ENCODE peak calls at places on chromosomes 11 and 22, in five cellular contexts. One of them, this sample, is unnamed.

GRCh38 chr11:65700377-65700776 is 11.7 kb upstream of the KAT5 start:
- DNase-seq in GM12878: no peak
- DNase-seq in H1: no peak
- DNase-seq in HepG2: no peak
- DNase-seq in NT2/D1: no peak
- DNase-seq in this sample: no peak

GRCh38 chr11:44566952-44567875 is 1.8 kb downstream of the CD82 start:
- DNase-seq in GM12878: no peak
- DNase-seq in H1: no peak
- DNase-seq in HepG2: no peak
- DNase-seq in NT2/D1: no peak
- DNase-seq in this sample: no peak

GRCh38 chr11:44327730-44328691 is 18.1 kb upstream of the ALX4 start:
- DNase-seq in GM12878: no peak
- DNase-seq in H1: no peak
- DNase-seq in HepG2: no peak
- DNase-seq in NT2/D1: no peak
- DNase-seq in this sample: no peak

GRCh38 chr11:8251767-8252295 is 11.8 kb downstream of the LMO1 start:
- DNase-seq in GM12878: no peak
- DNase-seq in H1: no peak
- DNase-seq in HepG2: no peak
- DNase-seq in NT2/D1: no peak
- DNase-seq in this sample: no peak

GRCh38 chr22:27795053-27795452 is 6.5 kb downstream of the MN1 start:
- DNase-seq in GM12878: no peak
- DNase-seq in H1: no peak
- DNase-seq in HepG2: no peak
- DNase-seq in NT2/D1: no peak
- DNase-seq in this sample: no peak

GRCh38 chr11:64661146-64661545 is 61.9 kb downstream of the NRXN2 start:
- DNase-seq in GM12878: no peak
- DNase-seq in H1: no peak
- DNase-seq in HepG2: no peak
- DNase-seq in NT2/D1: no peak
- DNase-seq in this sample: no peak

GRCh38 chr11:124174001-124174400 is 9.1 kb upstream of the OR10D3 start:
- DNase-seq in GM12878: no peak
- DNase-seq in H1: no peak
- DNase-seq in HepG2: peak
- DNase-seq in NT2/D1: peak
- DNase-seq in this sample: no peak

GRCh38 chr22:33984741-33985287 is 64.5 kb upstream of the LARGE1 start:
- DNase-seq in GM12878: no peak
- DNase-seq in H1: no peak
- DNase-seq in HepG2: no peak
- DNase-seq in NT2/D1: no peak
- DNase-seq in this sample: no peak

GRCh38 chr22:23197836-23198235 is 17.5 kb downstream of the BCR start:
- DNase-seq in GM12878: no peak
- DNase-seq in H1: no peak
- DNase-seq in HepG2: no peak
- DNase-seq in NT2/D1: no peak
- DNase-seq in this sample: no peak

GRCh38 chr11:69137148-69137844 is 18.4 kb upstream of the SMIM38 start:
- DNase-seq in GM12878: no peak
- DNase-seq in H1: no peak
- DNase-seq in HepG2: no peak
- DNase-seq in NT2/D1: no peak
- DNase-seq in this sample: no peak

GRCh38 chr11:1896895-1897294 is 5.2 kb upstream of the PRR33 start:
- DNase-seq in GM12878: no peak
- DNase-seq in H1: no peak
- DNase-seq in HepG2: no peak
- DNase-seq in NT2/D1: no peak
- DNase-seq in this sample: no peak

GRCh38 chr11:11789735-11790369 is 51.9 kb upstream of the USP47 start:
- DNase-seq in GM12878: no peak
- DNase-seq in H1: no peak
- DNase-seq in HepG2: no peak
- DNase-seq in NT2/D1: no peak
- DNase-seq in this sample: peak

GRCh38 chr11:49505231-49505630 is 296.8 kb upstream of the FOLH1 start:
- DNase-seq in GM12878: no peak
- DNase-seq in H1: no peak
- DNase-seq in HepG2: no peak
- DNase-seq in NT2/D1: peak
- DNase-seq in this sample: no peak

GRCh38 chr11:87265132-87265531 is 227.4 kb downstream of the TMEM135 start:
- DNase-seq in GM12878: no peak
- DNase-seq in H1: no peak
- DNase-seq in HepG2: no peak
- DNase-seq in NT2/D1: no peak
- DNase-seq in this sample: no peak

DNA sequence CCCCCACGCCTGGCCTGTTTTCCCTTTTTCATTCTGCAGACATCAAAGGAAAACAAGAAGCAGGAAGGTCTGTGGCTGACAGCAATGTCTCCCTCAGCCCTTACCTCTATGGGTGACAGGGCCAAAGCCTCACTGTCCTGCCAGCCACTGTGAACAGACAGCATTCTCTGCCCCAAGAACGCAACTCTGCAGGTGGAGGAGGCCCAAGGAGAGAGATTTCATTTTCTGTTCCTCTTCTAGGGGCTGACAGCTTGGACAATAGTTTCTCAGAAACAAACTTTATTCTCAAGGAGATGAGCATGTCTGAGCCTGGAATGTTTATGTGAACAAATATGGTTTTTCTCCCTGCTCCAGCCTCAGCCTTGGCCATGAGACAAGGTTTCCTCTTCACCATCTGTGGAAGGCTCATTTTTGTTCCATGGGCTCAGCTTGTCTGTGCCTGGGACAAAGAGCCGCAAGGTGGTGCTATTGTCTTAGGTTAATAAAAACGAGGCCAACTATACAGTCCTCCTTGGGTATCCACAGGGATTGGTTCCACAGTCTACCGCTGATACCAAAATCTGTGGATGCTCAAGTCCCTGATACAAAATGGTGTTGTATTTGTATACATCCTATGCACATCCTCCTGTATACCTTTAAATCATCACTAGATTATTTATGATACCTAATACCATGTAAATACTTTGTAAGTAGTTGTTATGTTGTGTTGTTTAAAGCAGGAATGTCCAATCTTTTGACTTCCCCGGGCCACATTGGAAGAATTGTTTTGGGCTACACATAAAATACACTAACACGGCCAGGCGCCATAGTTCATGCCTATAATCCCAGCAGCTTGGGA is 5.8 kb downstream of the PIWIL3 start:
- DNase-seq in GM12878: no peak
- DNase-seq in H1: no peak
- DNase-seq in HepG2: peak
- DNase-seq in NT2/D1: peak
- DNase-seq in this sample: peak
- TF ChIP-seq SUZ12 in GM12878: no peak
- TF ChIP-seq SUZ12 in H1: no peak
- TF ChIP-seq SUZ12 in HepG2: no peak
- TF ChIP-seq SUZ12 in NT2/D1: no peak
- TF ChIP-seq SUZ12 in this sample: no peak

GRCh38 chr11:111696556-111696955 is 69.6 kb downstream of the PPP2R1B start:
- DNase-seq in GM12878: no peak
- DNase-seq in H1: no peak
- DNase-seq in HepG2: no peak
- DNase-seq in NT2/D1: no peak
- DNase-seq in this sample: no peak

GRCh38 chr11:111699579-111700156 is 66.5 kb downstream of the PPP2R1B start:
- DNase-seq in GM12878: no peak
- DNase-seq in H1: no peak
- DNase-seq in HepG2: no peak
- DNase-seq in NT2/D1: no peak
- DNase-seq in this sample: no peak

GRCh38 chr11:111700186-111700585 is 66.0 kb downstream of the PPP2R1B start:
- DNase-seq in GM12878: no peak
- DNase-seq in H1: no peak
- DNase-seq in HepG2: no peak
- DNase-seq in NT2/D1: no peak
- DNase-seq in this sample: no peak

GRCh38 chr11:111698852-111699559 is 67.2 kb downstream of the PPP2R1B start:
- DNase-seq in GM12878: no peak
- DNase-seq in H1: no peak
- DNase-seq in HepG2: no peak
- DNase-seq in NT2/D1: no peak
- DNase-seq in this sample: no peak

DNA sequence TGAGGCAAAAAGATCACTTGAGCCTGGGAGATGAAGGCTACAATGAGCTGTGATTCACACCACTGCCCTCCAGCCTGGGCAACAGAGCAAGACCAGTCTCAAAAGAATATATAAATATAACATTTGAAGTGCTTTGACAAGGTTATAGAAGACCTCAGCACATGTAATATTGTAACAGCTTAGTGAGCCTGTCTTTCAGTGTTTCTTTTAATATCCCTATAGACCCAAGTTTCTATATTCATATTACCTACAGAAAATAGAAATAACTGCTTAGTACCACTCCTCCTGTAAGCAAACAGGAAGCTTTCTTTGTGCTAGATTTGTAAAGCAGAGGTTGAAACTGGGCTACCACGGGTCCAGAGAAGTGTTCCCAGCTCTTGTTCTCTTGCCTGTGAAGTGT is 68.3 kb downstream of the PPP2R1B start:
- DNase-seq in GM12878: peak
- DNase-seq in H1: no peak
- DNase-seq in HepG2: no peak
- DNase-seq in NT2/D1: no peak
- DNase-seq in this sample: no peak
- TF ChIP-seq SUZ12 in GM12878: no peak
- TF ChIP-seq SUZ12 in H1: no peak
- TF ChIP-seq SUZ12 in HepG2: no peak
- TF ChIP-seq SUZ12 in NT2/D1: no peak
- TF ChIP-seq SUZ12 in this sample: no peak

DNA sequence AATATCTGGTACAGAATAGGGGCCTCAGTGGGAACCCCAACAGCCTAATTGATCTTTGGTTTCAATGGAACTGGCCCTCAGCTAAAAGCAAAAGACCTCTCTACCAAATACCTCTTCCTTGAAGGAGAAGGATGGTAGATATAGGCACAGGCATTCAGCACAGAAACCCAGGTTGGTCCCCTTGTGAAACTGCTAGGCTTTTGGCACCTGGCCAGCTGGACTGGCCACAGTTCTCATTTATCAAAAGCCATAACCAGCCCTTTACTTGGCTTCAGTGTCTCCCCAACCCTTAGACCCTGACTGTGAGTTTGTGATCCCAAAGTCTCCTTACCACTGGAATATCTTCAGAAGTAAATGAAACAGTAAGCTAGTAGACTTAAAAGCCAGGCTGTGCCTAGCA is 152.9 kb downstream of the TENM4 start:
- DNase-seq in GM12878: no peak
- DNase-seq in H1: no peak
- DNase-seq in HepG2: no peak
- DNase-seq in NT2/D1: no peak
- DNase-seq in this sample: no peak
- TF ChIP-seq SUZ12 in GM12878: no peak
- TF ChIP-seq SUZ12 in H1: no peak
- TF ChIP-seq SUZ12 in HepG2: no peak
- TF ChIP-seq SUZ12 in NT2/D1: no peak
- TF ChIP-seq SUZ12 in this sample: no peak

GRCh38 chr22:49827853-49828598 is at the start of gene BRD1:
- DNase-seq in GM12878: no peak
- DNase-seq in H1: no peak
- DNase-seq in HepG2: no peak
- DNase-seq in NT2/D1: no peak
- DNase-seq in this sample: peak
- TF ChIP-seq SUZ12 in GM12878: no peak
- TF ChIP-seq SUZ12 in H1: no peak
- TF ChIP-seq SUZ12 in HepG2: no peak
- TF ChIP-seq SUZ12 in NT2/D1: no peak
- TF ChIP-seq SUZ12 in this sample: no peak

DNA sequence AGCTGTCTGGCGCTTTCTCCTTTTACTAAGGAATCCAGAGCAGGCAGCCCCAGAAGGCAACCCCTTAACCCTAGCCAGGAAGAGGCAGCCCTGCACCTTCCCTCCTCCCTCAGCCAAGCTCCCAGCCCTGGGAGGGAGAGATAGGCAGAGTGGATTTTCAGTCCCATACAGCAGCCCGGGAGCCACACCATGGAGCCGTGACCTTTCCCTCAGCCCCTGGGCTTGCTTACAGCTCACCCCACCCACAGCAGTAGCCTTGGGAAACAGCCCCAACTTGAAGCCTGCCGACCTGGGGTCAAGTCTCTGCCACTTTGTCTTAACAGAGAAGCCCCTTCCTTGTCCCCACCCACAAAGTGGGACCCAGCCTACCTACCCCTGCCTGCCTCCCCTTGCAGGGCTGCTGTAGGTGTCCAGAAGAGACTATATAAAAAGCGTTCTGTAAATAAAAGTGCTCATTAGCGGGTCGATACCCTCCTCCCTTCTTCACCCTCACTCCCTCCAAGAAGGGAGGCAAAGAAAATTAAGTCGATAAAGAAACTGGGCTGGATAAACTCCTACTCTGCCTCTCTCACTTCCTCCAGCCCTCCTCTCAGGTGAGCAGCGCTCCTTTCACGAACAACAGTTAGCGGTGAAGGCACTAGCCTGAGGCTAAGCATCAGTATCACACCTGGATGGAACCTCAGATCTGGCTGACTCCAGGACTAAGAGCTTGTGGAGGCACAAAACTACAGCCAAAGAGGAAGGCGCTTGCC is 4.2 kb downstream of the TST start:
- DNase-seq in GM12878: no peak
- DNase-seq in H1: no peak
- DNase-seq in HepG2: no peak
- DNase-seq in NT2/D1: no peak
- DNase-seq in this sample: no peak
- TF ChIP-seq SUZ12 in GM12878: no peak
- TF ChIP-seq SUZ12 in H1: no peak
- TF ChIP-seq SUZ12 in HepG2: no peak
- TF ChIP-seq SUZ12 in NT2/D1: no peak
- TF ChIP-seq SUZ12 in this sample: no peak